ENCODE peak calls at places on chromosomes 7 and 10, in nine cellular contexts. H is GM23248, O is cardiac muscle cell, Q is right lobe of liver, X is heart left ventricle, B is HCT116, S is adrenal gland, D is fibroblast of lung, F is lower lobe of right lung. E is an unnamed sample. For H3K27me3 and H3K36me3, the result is how much of the 10 kb centered on the place peaks cover.

GRCh38 chr7:117098457-117098856 is 145.2 kb downstream of the ST7 start:
- DNase-seq in H (peak), O (no peak), Q (no peak), X (no peak), B (no peak), S (no peak), D (peak), F (no peak), E (no peak)

GRCh38 chr7:14023342-14023741 is 33.9 kb upstream of the ETV1 start:
- DNase-seq in H (no peak), O (no peak), Q (no peak), X (no peak), B (no peak), S (no peak), D (no peak), F (no peak), E (no peak)

GRCh38 chr10:46306550-46307184 is 19.9 kb downstream of the ANTXRL start:
- DNase-seq in H (no peak), O (no peak), Q (no peak), X (no peak), B (no peak), S (no peak), D (no peak), F (no peak), E (peak)

GRCh38 chr10:89591796-89592271 is 53.2 kb downstream of the PANK1 start:
- DNase-seq in H (no peak), O (peak), Q (peak), X (peak), B (no peak), S (peak), D (peak), F (no peak), E (no peak)

GRCh38 chr10:97069576-97070362 is 116.0 kb downstream of the SLIT1 start:
- DNase-seq in H (peak), O (no peak), Q (no peak), X (peak), B (peak), S (no peak), D (peak), F (no peak), E (no peak)

GRCh38 chr7:140876519-140877248 is 48.0 kb downstream of the BRAF start:
- DNase-seq in H (peak), O (no peak), Q (no peak), X (no peak), B (no peak), S (no peak), D (peak), F (no peak), E (no peak)

GRCh38 chr7:54932818-54933543 is 85.8 kb upstream of the EGFR start:
- DNase-seq in H (peak), O (peak), Q (peak), X (peak), B (peak), S (peak), D (peak), F (peak), E (peak)

GRCh38 chr10:1048349-1048731 is 579 bp downstream of the IDI1 start:
- DNase-seq in H (no peak), O (no peak), Q (peak), X (no peak), B (no peak), S (peak), D (peak), F (peak), E (peak)

GRCh38 chr7:44587843-44588711 is 6.0 kb upstream of the TMED4 start:
- DNase-seq in H (peak), O (peak), Q (no peak), X (no peak), B (peak), S (peak), D (peak), F (no peak), E (no peak)

GRCh38 chr10:110946496-110946895 is 27.1 kb downstream of the SHOC2 start:
- DNase-seq in H (no peak), O (no peak), Q (no peak), X (no peak), B (no peak), S (no peak), D (peak), F (no peak), E (no peak)

GRCh38 chr7:159138508-159138907 is 6.2 kb downstream of the VIPR2 start:
- DNase-seq in H (no peak), O (no peak), Q (no peak), X (no peak), B (no peak), S (no peak), D (no peak), F (no peak), E (no peak)

GRCh38 chr10:5976689-5977470 is 463 bp downstream of the IL15RA start:
- DNase-seq in H (peak), O (peak), Q (peak), X (peak), B (peak), S (peak), D (peak), F (peak), E (peak)

GRCh38 chr7:144401490-144401889 is 2.0 kb downstream of the NOBOX start:
- DNase-seq in H (no peak), O (no peak), Q (no peak), X (no peak), B (no peak), S (no peak), D (no peak), F (no peak), E (no peak)

GRCh38 chr7:40199076-40199802 is 64.4 kb downstream of the SUGCT start:
- DNase-seq in H (peak), O (peak), Q (no peak), X (no peak), B (no peak), S (no peak), D (peak), F (no peak), E (no peak)

GRCh38 chr7:314853-315252 is 24.9 kb downstream of the FOXL3 start:
- DNase-seq in H (no peak), O (no peak), Q (no peak), X (no peak), B (no peak), S (no peak), D (no peak), F (no peak), E (no peak)

GRCh38 chr10:35640474-35640873 is 1.6 kb downstream of the FZD8 start:
- DNase-seq in H (peak), O (peak), Q (peak), X (peak), B (no peak), S (peak), D (peak), F (peak), E (peak)

GRCh38 chr7:10655031-10655430 is 318.6 kb upstream of the PHF14 start:
- DNase-seq in H (no peak), O (no peak), Q (no peak), X (no peak), B (no peak), S (no peak), D (no peak), F (no peak), E (no peak)

GRCh38 chr7:29190349-29191045 is 4.1 kb upstream of the CHN2 start:
- DNase-seq in H (no peak), O (no peak), Q (no peak), X (no peak), B (no peak), S (no peak), D (no peak), F (no peak), E (no peak)

GRCh38 chr7:22445140-22445722 is 54.8 kb downstream of the STEAP1B start:
- DNase-seq in H (no peak), O (peak), Q (peak), X (peak), B (no peak), S (peak), D (no peak), F (peak), E (peak)

GRCh38 chr7:42574693-42575084 is 337.2 kb downstream of the C7orf25 start:
- DNase-seq in H (peak), O (peak), Q (no peak), X (no peak), B (no peak), S (no peak), D (no peak), F (no peak), E (no peak)

GRCh38 chr7:136036336-136036735 is 59.2 kb upstream of the MTPN start:
- DNase-seq in H (no peak), O (no peak), Q (no peak), X (no peak), B (no peak), S (no peak), D (no peak), F (no peak), E (no peak)

GRCh38 chr7:152760384-152761115 is 998 bp downstream of the ACTR3B start:
- DNase-seq in H (peak), O (peak), Q (no peak), X (no peak), B (no peak), S (no peak), D (no peak), F (no peak), E (no peak)

GRCh38 chr7:138458576-138459234 is 1.4 kb upstream of the TRIM24 start:
- DNase-seq in H (no peak), O (no peak), Q (no peak), X (no peak), B (no peak), S (no peak), D (no peak), F (no peak), E (no peak)

GRCh38 chr7:115099906-115100305 is 178.0 kb downstream of the MDFIC start:
- DNase-seq in H (peak), O (no peak), Q (no peak), X (no peak), B (no peak), S (no peak), D (peak), F (no peak), E (no peak)

GRCh38 chr10:79356104-79356503 is 8.8 kb downstream of the PPIF start:
- DNase-seq in H (no peak), O (no peak), Q (no peak), X (no peak), B (no peak), S (no peak), D (no peak), F (no peak), E (no peak)

GRCh38 chr10:21166557-21167287 is 269.6 kb upstream of the NEBL start:
- DNase-seq in H (no peak), O (no peak), Q (peak), X (no peak), B (no peak), S (no peak), D (no peak), F (peak), E (peak)

GRCh38 chr10:132690821-132691610 is 94.9 kb downstream of the NKX6-2 start:
- DNase-seq in H (no peak), O (no peak), Q (peak), X (peak), B (no peak), S (no peak), D (no peak), F (peak), E (peak)

GRCh38 chr7:56079450-56080185 is 13.1 kb downstream of the PHKG1 start:
- DNase-seq in H (peak), O (peak), Q (peak), X (peak), B (no peak), S (peak), D (peak), F (peak), E (peak)

DNA sequence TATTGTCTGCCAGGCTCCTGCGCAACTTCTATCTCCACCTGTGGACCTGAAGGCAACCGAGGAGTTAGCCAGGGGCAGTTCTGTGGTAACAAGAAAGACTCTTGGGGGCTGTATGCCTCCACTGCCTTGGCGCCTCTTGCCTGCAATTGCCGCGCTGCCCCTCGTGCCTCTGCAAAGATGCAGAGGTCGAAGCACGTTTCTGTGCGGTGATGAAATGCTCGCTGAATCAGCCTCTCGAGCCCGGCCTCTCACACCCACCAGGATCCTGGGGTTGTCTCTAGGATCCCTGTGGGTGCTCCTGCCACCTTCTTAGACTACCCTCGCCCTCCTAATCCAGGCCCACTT is 468 bp upstream of the LHFPL3 start:
- DNase-seq in H (peak), O (peak), Q (no peak), X (no peak), B (no peak), S (no peak), D (no peak), F (no peak), E (no peak)
- H3K27me3 ChIP-seq in H (half or more), O (half or more), Q (under half), X (under half), B (under half), S (under half), D (under half), F (under half), E (half or more)

DNA sequence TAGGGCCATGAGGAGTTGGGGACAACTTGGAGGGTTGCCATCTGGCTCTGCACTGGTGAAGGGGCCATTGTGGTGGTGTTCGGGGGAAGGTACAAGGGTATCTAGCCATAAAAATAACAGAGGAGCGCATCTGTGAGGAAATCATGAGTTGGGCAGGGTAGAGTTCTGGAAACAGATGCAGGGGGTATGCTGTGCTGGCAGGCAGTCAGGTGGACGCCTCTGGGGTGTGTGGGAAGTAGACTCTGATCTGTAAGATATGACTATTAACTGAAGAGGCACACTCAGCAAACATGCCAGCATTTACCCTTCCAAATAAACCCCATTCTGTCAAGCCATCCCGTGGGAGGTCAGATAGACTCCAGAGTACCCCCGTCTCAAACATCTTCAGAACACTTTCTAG is 79.8 kb downstream of the CLEC2L start:
- DNase-seq in H (no peak), O (no peak), Q (no peak), X (no peak), B (no peak), S (no peak), D (no peak), F (no peak), E (no peak)
- H3K36me3 ChIP-seq in H (under half), O (half or more), Q (under half), X (half or more), B (under half), S (under half), D (under half), F (half or more), E (half or more)

GRCh38 chr7:142798451-142799438 is 28.0 kb downstream of the PRSS2 start:
- DNase-seq in H (no peak), O (no peak), Q (no peak), X (no peak), B (no peak), S (no peak), D (no peak), F (no peak), E (no peak)
- H3K27ac ChIP-seq in H (no peak), O (no peak), Q (peak), X (no peak), B (no peak), S (no peak), D (no peak), F (peak), E (peak)

DNA sequence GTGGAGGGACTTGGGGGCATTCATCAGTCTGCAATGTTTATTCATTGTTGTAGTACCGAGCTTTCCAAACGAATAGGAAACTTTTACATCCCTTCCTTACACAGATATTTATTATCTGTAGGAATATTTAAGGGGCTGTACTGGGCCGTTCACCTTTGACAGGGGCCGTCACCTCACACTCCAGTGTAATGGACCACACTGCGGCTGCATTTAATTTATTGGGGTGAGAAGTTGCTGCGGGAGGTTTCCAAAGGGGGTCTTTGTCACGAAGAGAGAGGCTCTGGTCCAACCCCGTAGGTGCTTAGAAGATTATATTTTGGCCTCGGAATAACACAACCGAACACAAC is 291.1 kb upstream of the NFE2L3 start:
- DNase-seq in H (no peak), O (no peak), Q (no peak), X (no peak), B (no peak), S (no peak), D (no peak), F (no peak), E (no peak)
- H3K27me3 ChIP-seq in H (under half), O (half or more), Q (half or more), X (half or more), B (under half), S (half or more), D (under half), F (half or more), E (half or more)

GRCh38 chr10:71323407-71323806 is 4.3 kb downstream of the SLC29A3 start:
- DNase-seq in H (peak), O (no peak), Q (no peak), X (no peak), B (peak), S (no peak), D (peak), F (no peak), E (no peak)
- H3K36me3 ChIP-seq in H (under half), O (under half), Q (under half), X (under half), B (under half), S (under half), D (under half), F (under half), E (under half)

DNA sequence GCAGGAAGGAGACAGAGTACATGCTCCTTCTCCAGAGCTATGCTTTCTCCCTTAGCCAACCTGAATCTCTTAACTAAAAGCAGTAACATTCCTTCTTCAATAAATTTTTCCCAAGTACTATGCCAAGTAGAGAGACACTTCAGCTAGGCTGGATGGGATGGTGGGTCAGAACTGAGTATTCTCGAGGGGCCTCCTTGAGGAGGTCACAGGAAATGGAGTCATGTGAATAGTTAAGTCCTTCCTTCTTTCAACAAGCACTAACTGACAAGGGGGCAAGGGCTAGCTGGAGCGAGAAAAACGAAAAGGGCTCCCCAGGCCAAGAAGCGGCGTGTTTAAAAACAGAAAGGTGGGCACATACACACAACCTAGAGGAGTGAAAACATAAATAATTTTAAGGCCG is 5.5 kb downstream of the RSU1 start:
- DNase-seq in H (no peak), O (no peak), Q (no peak), X (no peak), B (no peak), S (no peak), D (no peak), F (no peak), E (no peak)
- H3K27ac ChIP-seq in H (no peak), O (no peak), Q (no peak), X (peak), B (no peak), S (no peak), D (no peak), F (no peak), E (no peak)

E was measured in upper lobe of right lung.